ENCODE peak calls at places on chromosome 10, in seven cellular contexts. E, Z, Q, P, F, B and A are unnamed samples.

GRCh38 chr10:5018150-5018549 is 14.5 kb upstream of the AKR1C2 start:
- DNase-seq in E (no peak), Z (no peak), Q (no peak), F (no peak), B (no peak), P (no peak), A (no peak)

GRCh38 chr10:97203220-97203619 is 17.5 kb upstream of the SLIT1 start:
- DNase-seq in E (no peak), B (no peak), F (no peak), Z (no peak), Q (no peak), P (no peak), A (no peak)

GRCh38 chr10:91124016-91124415 is 96.4 kb upstream of the PCGF5 start:
- DNase-seq in B (no peak), P (no peak), E (no peak), F (no peak), Z (no peak), Q (no peak), A (no peak)

GRCh38 chr10:101817542-101818118 is 614 bp downstream of the OGA start:
- DNase-seq in P (peak; percentile 82), B (no peak), E (peak; percentile 92), Q (peak; percentile 88), F (no peak), Z (peak; percentile 96), A (no peak)

GRCh38 chr10:52335665-52336064 is 21.6 kb downstream of the DKK1 start:
- DNase-seq in F (no peak), E (no peak), Z (peak; percentile 84), P (no peak), B (no peak), Q (no peak), A (no peak)

GRCh38 chr10:57008189-57008588 is 647.1 kb upstream of the ZWINT start:
- DNase-seq in B (no peak), E (peak; percentile 6), F (no peak), Q (no peak), Z (no peak), P (no peak), A (no peak)

GRCh38 chr10:93150289-93150688 is 76.6 kb downstream of the CYP26A1 start:
- DNase-seq in B (no peak), Z (peak; percentile 63), P (no peak), F (no peak), E (peak; percentile 47), Q (no peak), A (no peak)

GRCh38 chr10:17123062-17123661 is 6.4 kb downstream of the CUBN start:
- DNase-seq in E (peak; percentile 81), Q (peak; percentile 36), F (no peak), P (peak; percentile 64), B (no peak), Z (peak; percentile 84), A (no peak)

GRCh38 chr10:47009215-47009838 is 98.1 kb downstream of the PTPN20 start:
- DNase-seq in F (no peak), Q (no peak), B (no peak), P (no peak), Z (no peak), E (no peak), A (no peak)

GRCh38 chr10:120806081-120806480 is 45.1 kb upstream of the WDR11 start:
- DNase-seq in P (no peak), F (no peak), Q (no peak), E (no peak), Z (no peak), B (no peak), A (no peak)

GRCh38 chr10:78316451-78316931 is 282.8 kb downstream of the RPS24 start:
- DNase-seq in Q (peak; percentile 31), P (no peak), F (no peak), Z (peak; percentile 35), E (peak; percentile 51), B (no peak), A (peak; percentile 87)

GRCh38 chr10:35377050-35377723 is 40.9 kb downstream of the CCNY start:
- DNase-seq in E (no peak), B (no peak), P (no peak), F (no peak), Q (no peak), Z (peak; percentile 35), A (no peak)